ENCODE peak calls at places on chromosomes 6 and 20, in four cellular contexts. O, K, X and U are unnamed samples.

GRCh38 chr6:152634773-152635172 is 2.4 kb downstream of the SYNE1 start:
- DNase-seq in X (no peak), O (no peak), K (no peak), U (no peak)

GRCh38 chr6:118588626-118589025 is 40.5 kb downstream of the PLN start:
- DNase-seq in K (no peak), X (no peak), O (no peak), U (no peak)

GRCh38 chr6:135860361-135860760 is 8.9 kb downstream of the PDE7B start:
- DNase-seq in X (no peak), K (no peak), O (no peak), U (no peak)

GRCh38 chr6:168956884-168957730 is 296.5 kb downstream of the THBS2 start:
- DNase-seq in X (peak; percentile 25), O (peak; percentile 66), K (peak; percentile 93), U (peak; percentile 37)

GRCh38 chr6:23319560-23319959 is 750.2 kb downstream of the HDGFL1 start:
- DNase-seq in O (no peak), X (no peak), K (no peak), U (no peak)

GRCh38 chr6:13579911-13580310 is 5.5 kb downstream of the SIRT5 start:
- DNase-seq in O (no peak), K (no peak), X (no peak), U (no peak)

GRCh38 chr20:59574308-59574707 is 30.0 kb upstream of the PHACTR3 start:
- DNase-seq in K (no peak), O (no peak), X (no peak), U (no peak)

GRCh38 chr6:54308240-54308639 is at the start of gene TINAG:
- DNase-seq in K (no peak), X (no peak), O (peak; percentile 61), U (no peak)

GRCh38 chr6:159910342-159910741 is 19.6 kb downstream of the MAS1 start:
- DNase-seq in O (no peak), X (no peak), K (no peak), U (no peak)

GRCh38 chr6:98875375-98875774 is 41.0 kb downstream of the POU3F2 start:
- DNase-seq in K (no peak), X (no peak), O (no peak), U (no peak)

GRCh38 chr6:44253307-44254101 is 3.8 kb downstream of the SLC35B2 start:
- DNase-seq in K (peak; percentile 75), O (peak; percentile 43), X (no peak), U (no peak)

GRCh38 chr6:99512033-99512432 is 3.2 kb downstream of the USP45 start:
- DNase-seq in X (no peak), O (no peak), K (no peak), U (no peak)

GRCh38 chr20:59037386-59037785 is 5.2 kb downstream of the PRELID3B start:
- DNase-seq in O (no peak), K (no peak), X (no peak), U (no peak)

GRCh38 chr6:151692216-151692615 is 115.3 kb upstream of the ESR1 start:
- DNase-seq in O (no peak), K (no peak), X (no peak), U (no peak)

GRCh38 chr20:10489853-10490627 is 54.9 kb downstream of the SLX4IP start:
- DNase-seq in X (no peak), K (no peak), O (no peak), U (no peak)

GRCh38 chr20:1811621-1812498 is 83.3 kb upstream of the SIRPA start:
- DNase-seq in K (peak; percentile 22), O (no peak), X (no peak), U (no peak)

GRCh38 chr6:124885171-124885570 is 77.1 kb upstream of the RNF217 start:
- DNase-seq in K (no peak), O (peak; percentile 19), X (no peak), U (no peak)

GRCh38 chr6:26065952-26066380 is 21.3 kb upstream of the HFE start:
- DNase-seq in O (peak; percentile 92), X (no peak), K (peak; percentile 78), U (peak; percentile 78)

GRCh38 chr6:166597711-166598440 is 11.4 kb upstream of the RAMACL start:
- DNase-seq in X (no peak), K (no peak), O (no peak), U (no peak)

GRCh38 chr20:58760881-58761280 is 68.3 kb downstream of the NPEPL1 start:
- DNase-seq in X (no peak), K (no peak), O (no peak), U (no peak)

GRCh38 chr6:159170999-159171712 is 2.0 kb downstream of the FNDC1 start:
- DNase-seq in K (no peak), X (no peak), O (no peak), U (no peak)